ENCODE peak calls at places on chromosomes 13 and 19, in eight cellular contexts. C, D, L, N, F, A, B and R are unnamed samples.

GRCh38 chr13:112766336-112766735 is 76.5 kb downstream of the ATP11A start:
- DNase-seq in C (no peak), D (no peak), L (no peak), N (no peak), F (no peak), A (peak), B (no peak), R (no peak)

GRCh38 chr19:7515471-7516226 is at the start of gene ZNF358:
- DNase-seq in C (peak), D (peak), L (peak), N (peak), F (peak), A (peak), B (peak), R (peak)

GRCh38 chr13:109700176-109700575 is 86.2 kb downstream of the IRS2 start:
- DNase-seq in C (peak), D (no peak), L (peak), N (peak), F (peak), A (peak), B (peak), R (peak)

GRCh38 chr13:40963927-40964326 is 55.2 kb downstream of the ELF1 start:
- DNase-seq in C (peak), D (no peak), L (no peak), N (no peak), F (no peak), A (no peak), B (no peak), R (no peak)

GRCh38 chr13:80109313-80109712 is 231.6 kb downstream of the SPRY2 start:
- DNase-seq in C (no peak), D (no peak), L (no peak), N (no peak), F (peak), A (no peak), B (no peak), R (no peak)

GRCh38 chr13:72990883-72991282 is 67.9 kb upstream of the KLF5 start:
- DNase-seq in C (no peak), D (no peak), L (no peak), N (no peak), F (no peak), A (no peak), B (no peak), R (no peak)

GRCh38 chr13:112855859-112856258 is 113.2 kb upstream of the MCF2L start:
- DNase-seq in C (no peak), D (no peak), L (no peak), N (no peak), F (no peak), A (no peak), B (no peak), R (no peak)

GRCh38 chr19:32404939-32405430 is 585 bp upstream of the DPY19L3 start:
- DNase-seq in C (peak), D (no peak), L (peak), N (peak), F (no peak), A (peak), B (peak), R (peak)

GRCh38 chr13:113029487-113030258 is 60.7 kb downstream of the MCF2L start:
- DNase-seq in C (no peak), D (peak), L (peak), N (peak), F (peak), A (peak), B (no peak), R (peak)

GRCh38 chr13:46756977-46757376 is 40.0 kb downstream of the ESD start:
- DNase-seq in C (no peak), D (no peak), L (no peak), N (no peak), F (no peak), A (no peak), B (no peak), R (no peak)

GRCh38 chr19:13640611-13641010 is 123.7 kb upstream of the MRI1 start:
- DNase-seq in C (no peak), D (no peak), L (no peak), N (no peak), F (no peak), A (no peak), B (no peak), R (no peak)

GRCh38 chr19:6108721-6109633 is 1.3 kb downstream of the RFX2 start:
- DNase-seq in C (peak), D (peak), L (peak), N (peak), F (peak), A (peak), B (peak), R (peak)

GRCh38 chr19:17491287-17491686 is 20.2 kb upstream of the PGLS start:
- DNase-seq in C (no peak), D (no peak), L (no peak), N (no peak), F (no peak), A (no peak), B (no peak), R (no peak)

GRCh38 chr13:112852392-112852791 is 116.6 kb upstream of the MCF2L start:
- DNase-seq in C (no peak), D (no peak), L (no peak), N (no peak), F (no peak), A (peak), B (no peak), R (no peak)

GRCh38 chr13:109381546-109382180 is 404.7 kb downstream of the IRS2 start:
- DNase-seq in C (peak), D (no peak), L (no peak), N (no peak), F (no peak), A (no peak), B (no peak), R (no peak)

GRCh38 chr13:114088234-114088633 is 44.2 kb downstream of the RASA3 start:
- DNase-seq in C (no peak), D (no peak), L (no peak), N (no peak), F (no peak), A (no peak), B (peak), R (no peak)

GRCh38 chr19:51140441-51140840 is 1.7 kb upstream of the SIGLEC7 start:
- DNase-seq in C (no peak), D (peak), L (no peak), N (no peak), F (no peak), A (no peak), B (no peak), R (no peak)

GRCh38 chr13:63189712-63190111 is 1774.1 kb upstream of the PCDH20 start:
- DNase-seq in C (no peak), D (no peak), L (no peak), N (no peak), F (no peak), A (no peak), B (no peak), R (no peak)

GRCh38 chr19:52336117-52336811 is at the start of gene ZNF610:
- DNase-seq in C (peak), D (peak), L (peak), N (peak), F (peak), A (peak), B (peak), R (no peak)

GRCh38 chr13:67964091-67964490 is 734.0 kb upstream of the PCDH9 start:
- DNase-seq in C (no peak), D (no peak), L (no peak), N (no peak), F (no peak), A (no peak), B (no peak), R (no peak)

GRCh38 chr13:41085961-41086360 is 24.7 kb downstream of the WBP4 start:
- DNase-seq in C (no peak), D (peak), L (no peak), N (no peak), F (no peak), A (no peak), B (no peak), R (no peak)

GRCh38 chr19:7918615-7919421 is 1.3 kb upstream of the SNAPC2 start:
- DNase-seq in C (no peak), D (no peak), L (no peak), N (no peak), F (no peak), A (peak), B (no peak), R (no peak)

GRCh38 chr19:11463391-11463790 is 17.5 kb downstream of the ELAVL3 start:
- DNase-seq in C (no peak), D (no peak), L (no peak), N (no peak), F (no peak), A (no peak), B (no peak), R (no peak)

GRCh38 chr13:105037064-105037463 is 1498.4 kb downstream of the EFNB2 start:
- DNase-seq in C (peak), D (no peak), L (no peak), N (no peak), F (peak), A (no peak), B (no peak), R (no peak)

GRCh38 chr13:96707146-96707545 is 287.1 kb downstream of the OXGR1 start:
- DNase-seq in C (no peak), D (no peak), L (no peak), N (no peak), F (no peak), A (no peak), B (no peak), R (no peak)

GRCh38 chr13:40672310-40673060 is 6.0 kb upstream of the FOXO1 start:
- DNase-seq in C (peak), D (peak), L (no peak), N (no peak), F (peak), A (no peak), B (no peak), R (peak)

GRCh38 chr13:27370305-27370853 is 54.0 kb upstream of the GTF3A start:
- DNase-seq in C (no peak), D (no peak), L (no peak), N (no peak), F (no peak), A (no peak), B (no peak), R (no peak)

GRCh38 chr19:55447421-55448174 is 4.5 kb upstream of the SHISA7 start:
- DNase-seq in C (no peak), D (peak), L (no peak), N (no peak), F (no peak), A (no peak), B (no peak), R (peak)

GRCh38 chr13:65725001-65725400 is 1505.1 kb downstream of the PCDH9 start:
- DNase-seq in C (peak), D (no peak), L (no peak), N (no peak), F (no peak), A (no peak), B (no peak), R (no peak)

GRCh38 chr19:14120497-14120780 is 2.9 kb upstream of the PRKACA start:
- DNase-seq in C (no peak), D (no peak), L (no peak), N (no peak), F (no peak), A (no peak), B (no peak), R (no peak)

DNA sequence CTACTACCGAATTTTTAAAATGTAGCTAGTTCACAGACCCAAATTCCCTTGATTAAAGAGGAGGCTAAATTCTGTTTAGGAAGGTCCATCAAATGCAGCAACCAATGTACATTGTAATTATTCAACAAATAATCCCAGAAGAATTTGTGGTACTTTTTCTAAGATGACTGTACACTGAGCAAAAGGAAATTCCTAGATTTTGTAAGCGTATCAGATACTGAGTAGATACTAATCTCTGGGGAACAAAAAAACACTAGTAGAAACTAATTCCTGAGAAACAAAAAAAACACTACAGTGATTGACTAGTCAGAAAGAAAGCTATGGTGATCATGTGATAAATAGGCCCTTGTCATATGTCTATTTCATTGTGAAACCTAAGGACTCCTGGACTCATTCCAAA is 246.1 kb downstream of the PCDH17 start:
- DNase-seq in C (peak), D (no peak), L (no peak), N (no peak), F (no peak), A (no peak), B (no peak), R (no peak)
- TF ChIP-seq CTCF in C (no peak), D (no peak), L (no peak), N (no peak), F (no peak), A (no peak), B (no peak), R (no peak)

GRCh38 chr13:64579331-64579730 is 2650.8 kb downstream of the PCDH9 start:
- DNase-seq in C (no peak), D (no peak), L (no peak), N (no peak), F (no peak), A (no peak), B (no peak), R (no peak)
- TF ChIP-seq CTCF in C (no peak), D (no peak), L (no peak), N (no peak), F (no peak), A (no peak), B (no peak), R (no peak)

DNA sequence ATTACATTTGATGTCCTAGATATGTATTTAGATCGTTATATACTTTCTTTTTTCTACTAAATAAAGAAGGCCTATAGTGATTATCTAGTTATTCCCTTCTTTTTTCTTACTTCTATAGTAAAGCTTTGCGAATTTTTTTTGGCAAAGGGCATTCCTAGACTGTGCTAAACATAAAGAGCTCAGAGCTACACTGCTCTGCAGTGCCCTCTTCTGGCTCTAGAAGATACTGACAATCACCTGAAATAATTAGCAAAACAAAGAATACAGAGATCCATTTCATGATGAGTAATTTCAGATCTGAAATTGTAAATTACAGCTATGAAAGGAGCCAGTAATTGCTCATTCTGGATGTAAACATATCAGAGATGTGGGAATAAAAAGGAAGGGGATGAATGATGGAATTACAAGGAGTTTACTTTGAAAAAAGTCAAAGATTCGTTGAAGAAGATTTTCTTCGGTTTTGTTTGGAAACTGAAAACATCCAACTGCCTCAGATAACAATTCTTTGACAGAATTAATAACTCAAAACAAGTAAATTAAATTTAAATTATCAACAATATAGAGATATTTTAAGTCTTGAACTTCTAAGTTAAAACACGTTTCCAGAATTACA is 288.5 kb downstream of the NALCN start:
- DNase-seq in C (peak), D (peak), L (no peak), N (no peak), F (peak), A (no peak), B (no peak), R (no peak)
- TF ChIP-seq CTCF in C (peak), D (peak), L (peak), N (peak), F (peak), A (peak), B (no peak), R (no peak)

GRCh38 chr13:23470706-23471610 is 37.5 kb upstream of the SACS start:
- DNase-seq in C (no peak), D (no peak), L (no peak), N (no peak), F (no peak), A (no peak), B (no peak), R (peak)
- TF ChIP-seq CTCF in C (no peak), D (no peak), L (no peak), N (no peak), F (no peak), A (no peak), B (no peak), R (no peak)

GRCh38 chr13:98240131-98240530 is 63.1 kb upstream of the RNF113B start:
- DNase-seq in C (no peak), D (no peak), L (no peak), N (no peak), F (no peak), A (no peak), B (no peak), R (no peak)
- TF ChIP-seq CTCF in C (no peak), D (no peak), L (no peak), N (no peak), F (no peak), A (no peak), B (no peak), R (no peak)

DNA sequence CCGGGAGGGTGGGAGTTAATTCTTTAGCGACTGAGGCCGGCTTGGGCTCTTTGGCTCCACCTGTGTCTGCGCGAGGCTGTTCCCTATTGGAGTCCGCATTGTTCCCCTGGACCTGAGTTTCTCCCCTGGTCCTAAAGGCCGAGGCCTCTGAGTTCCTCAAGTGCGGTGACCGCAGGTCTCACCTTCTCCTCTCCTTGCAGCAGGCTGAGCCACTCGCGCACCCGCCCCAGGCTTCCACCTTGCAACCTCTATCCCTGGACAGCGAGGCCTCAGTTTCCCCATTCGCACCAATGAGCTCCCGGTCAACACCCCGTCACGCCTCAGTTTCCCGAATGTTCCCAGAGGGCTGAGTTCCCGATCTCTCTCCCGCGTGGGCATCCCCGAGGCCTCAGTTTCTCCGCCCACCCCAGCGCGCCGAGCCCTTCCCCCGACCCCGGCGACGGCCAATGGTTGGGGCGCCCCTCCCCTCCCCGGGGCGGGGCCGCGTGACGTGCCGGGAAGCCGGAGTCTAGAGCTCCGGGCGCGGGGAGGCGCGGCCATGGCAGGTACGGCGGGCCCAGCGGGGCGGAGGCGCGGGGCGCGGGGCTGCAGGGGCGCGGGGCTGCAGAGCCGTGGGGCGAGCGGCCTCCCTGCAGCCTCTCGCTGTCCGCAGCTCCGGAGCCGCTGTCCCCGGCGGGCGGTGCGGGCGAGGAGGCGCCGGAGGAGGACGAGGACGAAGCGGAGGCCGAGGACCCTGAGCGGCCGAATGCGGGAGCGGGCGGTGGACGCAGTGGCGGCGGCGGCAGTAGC is at the start of gene MPND:
- DNase-seq in C (peak), D (peak), L (peak), N (peak), F (peak), A (peak), B (peak), R (peak)
- TF ChIP-seq CTCF in C (peak), D (peak), L (no peak), N (peak), F (no peak), A (peak), B (no peak), R (no peak)

GRCh38 chr19:388691-389090 is 20.3 kb downstream of the C2CD4C start:
- DNase-seq in C (no peak), D (no peak), L (no peak), N (no peak), F (no peak), A (no peak), B (no peak), R (no peak)

GRCh38 chr19:387777-388176 is 21.2 kb downstream of the C2CD4C start:
- DNase-seq in C (no peak), D (no peak), L (no peak), N (no peak), F (no peak), A (no peak), B (no peak), R (no peak)

GRCh38 chr19:389935-390289 is 19.0 kb downstream of the C2CD4C start:
- DNase-seq in C (no peak), D (no peak), L (no peak), N (no peak), F (no peak), A (no peak), B (no peak), R (no peak)

GRCh38 chr19:390386-391198 is 18.4 kb downstream of the C2CD4C start:
- DNase-seq in C (no peak), D (no peak), L (no peak), N (no peak), F (no peak), A (peak), B (no peak), R (no peak)

DNA sequence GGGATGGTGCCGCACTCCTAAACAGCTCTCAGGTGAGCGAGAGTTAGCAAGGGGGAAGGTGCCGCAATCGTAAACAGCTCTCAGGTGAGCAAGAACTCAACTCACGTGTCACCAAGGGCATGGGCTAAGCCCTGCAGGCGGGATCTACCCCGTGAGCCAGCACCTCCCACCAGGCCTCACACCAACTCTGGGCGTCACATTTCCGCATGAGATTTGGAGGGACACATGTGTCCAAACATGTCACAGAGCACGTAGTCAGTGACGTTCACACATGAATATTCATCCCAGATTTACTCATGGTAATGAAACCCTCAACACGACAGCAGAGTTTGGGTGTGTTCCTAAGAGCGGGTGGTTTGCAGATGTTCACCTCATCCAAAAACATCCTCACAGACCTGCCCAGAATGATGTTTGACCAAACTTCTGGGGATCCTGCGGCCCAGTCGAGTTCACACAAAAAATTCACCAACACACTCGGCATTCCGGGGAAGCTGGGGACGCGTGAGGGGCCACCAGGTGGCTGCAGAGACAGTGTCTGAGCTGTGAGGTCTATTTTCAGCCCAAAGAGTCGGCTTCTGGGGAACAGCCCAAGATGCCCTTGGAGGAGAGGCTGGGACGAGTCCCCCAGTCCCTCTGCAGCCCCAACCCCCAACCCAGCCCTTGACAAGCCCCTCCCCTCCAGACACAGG is 19.6 kb downstream of the C2CD4C start:
- DNase-seq in C (no peak), D (no peak), L (no peak), N (no peak), F (no peak), A (no peak), B (no peak), R (no peak)
- TF ChIP-seq CTCF in C (no peak), D (no peak), L (no peak), N (no peak), F (no peak), A (no peak), B (no peak), R (no peak)

GRCh38 chr13:111029957-111030609 is 85.0 kb upstream of the ARHGEF7 start:
- DNase-seq in C (no peak), D (no peak), L (no peak), N (no peak), F (no peak), A (no peak), B (no peak), R (no peak)

GRCh38 chr13:111025310-111025709 is 89.8 kb upstream of the ARHGEF7 start:
- DNase-seq in C (no peak), D (no peak), L (no peak), N (no peak), F (no peak), A (no peak), B (no peak), R (no peak)

GRCh38 chr13:111022886-111023285 is 92.2 kb upstream of the ARHGEF7 start:
- DNase-seq in C (no peak), D (no peak), L (no peak), N (no peak), F (no peak), A (no peak), B (no peak), R (no peak)

GRCh38 chr13:111031531-111031961 is 83.6 kb upstream of the ARHGEF7 start:
- DNase-seq in C (peak), D (no peak), L (no peak), N (peak), F (no peak), A (no peak), B (no peak), R (no peak)

GRCh38 chr13:111027481-111028439 is 87.3 kb upstream of the ARHGEF7 start:
- DNase-seq in C (no peak), D (no peak), L (no peak), N (no peak), F (no peak), A (no peak), B (no peak), R (no peak)
- TF ChIP-seq CTCF in C (no peak), D (no peak), L (no peak), N (no peak), F (no peak), A (no peak), B (no peak), R (no peak)